ENCODE peak calls at places on chromosome 1, in seven cellular contexts. X is stimulated activated naive CD8-positive, alpha-beta T cell treated with anti-CD3 and anti-CD28 coated beads, Interleukin-15, Interleukin-2, amounts not matched to agents 100 U/mL and 50 U/mL, for 24 hours; M is CD8-positive, alpha-beta T cell; I is NCI-H1694; D is WTC11; C is C1 segment of cervical spinal cord; Q is AG08396. P is an unnamed sample.

GRCh38 chr1:7418442-7419080 is 352.5 kb upstream of the VAMP3 start:
- DNase-seq in X (no peak), M (peak), I (no peak), D (peak), C (no peak), Q (no peak), P (no peak)

GRCh38 chr1:19682257-19682656 is 17.6 kb downstream of the HTR6 start:
- DNase-seq in X (no peak), M (no peak), I (no peak), D (no peak), C (no peak), Q (peak), P (no peak)

GRCh38 chr1:41053324-41053723 is 31.8 kb upstream of the SLFNL1 start:
- DNase-seq in X (no peak), M (no peak), I (no peak), D (no peak), C (no peak), Q (no peak), P (no peak)

GRCh38 chr1:206909167-206909882 is 12.1 kb downstream of the IL24 start:
- DNase-seq in X (peak), M (peak), I (no peak), D (peak), C (no peak), Q (peak), P (no peak)

GRCh38 chr1:76254165-76255043 is 179.9 kb downstream of the ST6GALNAC3 start:
- DNase-seq in X (no peak), M (no peak), I (no peak), D (no peak), C (no peak), Q (no peak), P (peak)

GRCh38 chr1:177915641-177916040 is 54.2 kb downstream of the SEC16B start:
- DNase-seq in X (no peak), M (no peak), I (no peak), D (no peak), C (no peak), Q (no peak), P (no peak)

GRCh38 chr1:89085781-89086180 is 20.8 kb upstream of the GBP1 start:
- DNase-seq in X (peak), M (no peak), I (no peak), D (peak), C (no peak), Q (no peak), P (peak)

GRCh38 chr1:151990856-151991198 is 2.8 kb downstream of the S100A10 start:
- DNase-seq in X (no peak), M (no peak), I (no peak), D (no peak), C (no peak), Q (peak), P (peak)

GRCh38 chr1:218674280-218674773 is 329.2 kb downstream of the TGFB2 start:
- DNase-seq in X (no peak), M (no peak), I (no peak), D (peak), C (no peak), Q (peak), P (no peak)

GRCh38 chr1:186896211-186896610 is 67.5 kb downstream of the PLA2G4A start:
- DNase-seq in X (no peak), M (no peak), I (no peak), D (no peak), C (no peak), Q (no peak), P (no peak)

GRCh38 chr1:67441183-67441582 is 11.0 kb upstream of the SERBP1 start:
- DNase-seq in X (peak), M (peak), I (no peak), D (no peak), C (no peak), Q (no peak), P (no peak)

GRCh38 chr1:147214842-147215539 is 10.1 kb downstream of the FMO5 start:
- DNase-seq in X (no peak), M (no peak), I (no peak), D (no peak), C (no peak), Q (no peak), P (no peak)

GRCh38 chr1:94951509-94952208 is 24.7 kb upstream of the CNN3 start:
- DNase-seq in X (no peak), M (no peak), I (no peak), D (no peak), C (no peak), Q (no peak), P (no peak)

GRCh38 chr1:53547321-53547720 is 88.1 kb downstream of the DMRTB1 start:
- DNase-seq in X (no peak), M (no peak), I (no peak), D (peak), C (no peak), Q (no peak), P (no peak)

GRCh38 chr1:87980494-87980893 is 651.8 kb downstream of the LMO4 start:
- DNase-seq in X (no peak), M (no peak), I (no peak), D (no peak), C (no peak), Q (no peak), P (no peak)

GRCh38 chr1:100613817-100614559 is 76.0 kb downstream of the GPR88 start:
- DNase-seq in X (no peak), M (no peak), I (no peak), D (no peak), C (no peak), Q (no peak), P (no peak)

GRCh38 chr1:35220976-35221375 is 28.0 kb upstream of the SFPQ start:
- DNase-seq in X (no peak), M (peak), I (no peak), D (peak), C (no peak), Q (no peak), P (no peak)

GRCh38 chr1:91166106-91166712 is 144.4 kb upstream of the ZNF644 start:
- DNase-seq in X (peak), M (peak), I (peak), D (peak), C (peak), Q (peak), P (peak)

GRCh38 chr1:30713211-30713770 is 10.1 kb downstream of the MATN1 start:
- DNase-seq in X (no peak), M (no peak), I (no peak), D (no peak), C (no peak), Q (no peak), P (no peak)

GRCh38 chr1:248155927-248156326 is 11.0 kb downstream of the OR2M5 start:
- DNase-seq in X (no peak), M (no peak), I (no peak), D (no peak), C (no peak), Q (no peak), P (no peak)

GRCh38 chr1:22760453-22760852 is 49.8 kb downstream of the EPHB2 start:
- DNase-seq in X (no peak), M (no peak), I (no peak), D (no peak), C (no peak), Q (no peak), P (no peak)

GRCh38 chr1:8679411-8679800 is 138.0 kb downstream of the RERE start:
- DNase-seq in X (no peak), M (no peak), I (no peak), D (no peak), C (no peak), Q (no peak), P (no peak)

GRCh38 chr1:227356582-227357228 is 38.4 kb upstream of the CDC42BPA start:
- DNase-seq in X (no peak), M (no peak), I (no peak), D (peak), C (no peak), Q (no peak), P (no peak)

GRCh38 chr1:88708011-88708410 is 23.9 kb downstream of the PKN2 start:
- DNase-seq in X (no peak), M (no peak), I (no peak), D (no peak), C (no peak), Q (no peak), P (no peak)

GRCh38 chr1:113758631-113759340 is 500 bp downstream of the PHTF1 start:
- DNase-seq in X (peak), M (peak), I (peak), D (peak), C (peak), Q (peak), P (no peak)

GRCh38 chr1:94560333-94560732 is 18.8 kb upstream of the F3 start:
- DNase-seq in X (no peak), M (no peak), I (no peak), D (no peak), C (no peak), Q (no peak), P (no peak)

GRCh38 chr1:147337040-147337439 is 94.6 kb downstream of the CHD1L start:
- DNase-seq in X (no peak), M (no peak), I (no peak), D (peak), C (no peak), Q (no peak), P (no peak)

GRCh38 chr1:67479146-67479891 is 49.1 kb upstream of the SERBP1 start:
- DNase-seq in X (peak), M (no peak), I (no peak), D (no peak), C (no peak), Q (no peak), P (no peak)

GRCh38 chr1:76247261-76247852 is 172.8 kb downstream of the ST6GALNAC3 start:
- DNase-seq in X (no peak), M (no peak), I (no peak), D (no peak), C (no peak), Q (no peak), P (no peak)

GRCh38 chr1:23810818-23811420 is 10.4 kb upstream of the GALE start:
- DNase-seq in X (peak), M (peak), I (peak), D (peak), C (no peak), Q (peak), P (no peak)

GRCh38 chr1:29382851-29383588 is 146.7 kb downstream of the PTPRU start:
- DNase-seq in X (no peak), M (no peak), I (no peak), D (no peak), C (no peak), Q (no peak), P (no peak)

GRCh38 chr1:21843996-21844395 is 31.9 kb downstream of the LDLRAD2 start:
- DNase-seq in X (no peak), M (no peak), I (no peak), D (no peak), C (no peak), Q (no peak), P (no peak)